ENCODE peak calls at places on chromosomes 11 and 22, in eight cellular contexts. O, F, K, Y, N, U, X and I are unnamed samples.

GRCh38 chr22:23384451-23384850 is 195.6 kb downstream of the IGLL1 start:
- DNase-seq in Y (no peak), K (no peak), N (no peak), U (no peak), O (no peak), X (no peak), F (no peak), I (no peak)

GRCh38 chr11:33631749-33632091 is 68.9 kb downstream of the C11orf91 start:
- DNase-seq in Y (no peak), X (no peak), K (no peak), U (no peak), O (no peak), F (no peak), N (no peak), I (no peak)

GRCh38 chr22:42907404-42908081 is 50.5 kb upstream of the ARFGAP3 start:
- DNase-seq in K (no peak), F (no peak), X (no peak), Y (no peak), O (no peak), N (no peak), U (no peak), I (no peak)

GRCh38 chr11:72953631-72954030 is 139.4 kb downstream of the ATG16L2 start:
- DNase-seq in X (no peak), O (no peak), U (no peak), Y (no peak), N (no peak), K (no peak), F (no peak), I (no peak)

GRCh38 chr22:37352481-37352880 is 70.2 kb downstream of the CYTH4 start:
- DNase-seq in U (no peak), Y (no peak), X (no peak), N (no peak), K (no peak), F (no peak), O (no peak), I (no peak)

GRCh38 chr22:42856179-42856864 is 751 bp downstream of the ARFGAP3 start:
- DNase-seq in O (no peak), F (peak; percentile 11), Y (peak; percentile 61), U (peak; percentile 71), K (peak; percentile 85), N (no peak), X (peak; percentile 44), I (peak; percentile 13)

GRCh38 chr22:42752230-42752746 is 31.6 kb upstream of the A4GALT start:
- DNase-seq in U (no peak), O (no peak), Y (no peak), N (no peak), F (no peak), K (no peak), X (no peak), I (no peak)

GRCh38 chr11:3849297-3849874 is 6.1 kb upstream of the STIM1 start:
- DNase-seq in F (no peak), K (no peak), O (no peak), N (no peak), Y (no peak), X (no peak), U (no peak), I (peak; percentile 49)

GRCh38 chr11:27699242-27699925 is 871 bp downstream of the BDNF start:
- DNase-seq in N (no peak), F (peak; percentile 72), Y (no peak), U (no peak), X (no peak), K (peak; percentile 54), O (peak; percentile 61), I (peak; percentile 37)

GRCh38 chr22:19807914-19808872 is 46.5 kb downstream of the GNB1L start:
- DNase-seq in X (no peak), Y (no peak), O (no peak), K (no peak), F (no peak), U (no peak), N (no peak), I (no peak)

GRCh38 chr11:123549901-123550619 is 104.4 kb downstream of the SCN3B start:
- DNase-seq in X (no peak), N (no peak), O (peak; percentile 55), Y (no peak), F (peak; percentile 64), U (no peak), K (no peak), I (no peak)

GRCh38 chr11:7689239-7689638 is 15.9 kb upstream of the CYB5R2 start:
- DNase-seq in K (no peak), F (no peak), O (no peak), X (no peak), N (no peak), Y (no peak), U (no peak), I (no peak)

GRCh38 chr22:20997536-20998257 is 4.2 kb downstream of the THAP7 start:
- DNase-seq in X (no peak), O (no peak), K (peak; percentile 63), U (no peak), N (no peak), F (no peak), Y (no peak), I (no peak)

GRCh38 chr11:19605500-19606371 is 106.9 kb upstream of the NAV2 start:
- DNase-seq in Y (no peak), X (no peak), N (no peak), O (peak; percentile 25), F (peak; percentile 51), K (no peak), U (no peak), I (no peak)

GRCh38 chr11:75244052-75244814 is 3.7 kb downstream of the TPBGL start:
- DNase-seq in O (no peak), F (no peak), U (no peak), N (no peak), X (no peak), Y (no peak), K (no peak), I (no peak)

GRCh38 chr22:34800265-34800664 is 265.7 kb upstream of the ISX start:
- DNase-seq in U (no peak), N (no peak), K (no peak), O (peak; percentile 53), F (peak; percentile 64), X (no peak), Y (no peak), I (no peak)

GRCh38 chr22:23431337-23432072 is 148.6 kb downstream of the IGLL1 start:
- DNase-seq in F (no peak), N (no peak), Y (no peak), U (no peak), K (no peak), X (no peak), O (no peak), I (no peak)

GRCh38 chr11:10481567-10482349 is 26.7 kb downstream of the AMPD3 start:
- DNase-seq in O (no peak), K (no peak), N (no peak), U (no peak), X (no peak), F (no peak), Y (no peak), I (no peak)

GRCh38 chr22:39092111-39092867 is 4.8 kb upstream of the APOBEC3H start:
- DNase-seq in O (no peak), F (no peak), X (no peak), Y (no peak), U (no peak), K (no peak), N (no peak), I (no peak)

GRCh38 chr22:39446239-39446721 is 10.5 kb upstream of the MGAT3 start:
- DNase-seq in U (no peak), K (no peak), X (no peak), Y (no peak), N (no peak), F (no peak), O (no peak), I (no peak)

GRCh38 chr11:14358729-14359439 is at the start of gene RRAS2:
- DNase-seq in N (peak; percentile 33), F (peak; percentile 77), K (peak; percentile 88), O (peak; percentile 53), X (no peak), Y (peak; percentile 67), U (peak; percentile 77), I (peak; percentile 80)

GRCh38 chr11:70341881-70342429 is 56.4 kb upstream of the CTTN start:
- DNase-seq in U (no peak), N (no peak), F (no peak), X (no peak), Y (no peak), K (no peak), O (no peak), I (no peak)
- TF ChIP-seq CTCF in U (no peak), N (no peak), F (no peak), X (no peak), Y (no peak), K (no peak), O (no peak), I (no peak)

GRCh38 chr11:55054723-55055122 is 207.2 kb upstream of the TRIM48 start:
- DNase-seq in X (no peak), O (no peak), U (no peak), K (no peak), F (no peak), N (no peak), Y (no peak), I (no peak)
- H3K27ac ChIP-seq in X (no peak overlapping the region), O (no peak overlapping the region), U (no peak overlapping the region), K (no peak overlapping the region), F (no peak overlapping the region), N (no peak overlapping the region), Y (no peak overlapping the region), I (no peak overlapping the region)

GRCh38 chr22:26671317-26672059 is 14.1 kb downstream of the MIAT start:
- DNase-seq in F (no peak), Y (no peak), O (no peak), X (no peak), N (no peak), K (peak; percentile 72), U (peak; percentile 37), I (peak; percentile 43)

GRCh38 chr22:26673485-26673884 is 16.1 kb downstream of the MIAT start:
- DNase-seq in F (peak; percentile 58), N (no peak), Y (no peak), X (no peak), U (no peak), K (no peak), O (peak; percentile 41), I (peak; percentile 35)

GRCh38 chr22:26674211-26675190 is 17.1 kb downstream of the MIAT start:
- DNase-seq in F (no peak), K (no peak), X (no peak), O (no peak), N (no peak), U (no peak), Y (no peak), I (no peak)

GRCh38 chr22:26672060-26672471 is 14.7 kb downstream of the MIAT start:
- DNase-seq in Y (no peak), F (no peak), O (no peak), N (no peak), X (no peak), K (no peak), U (no peak), I (no peak)

GRCh38 chr22:26672590-26673468 is 15.4 kb downstream of the MIAT start:
- DNase-seq in U (peak; percentile 88), F (peak; percentile 97), K (peak; percentile 94), X (peak; percentile 69), N (peak; percentile 89), Y (peak; percentile 93), O (peak; percentile 94), I (peak; percentile 79)
- TF ChIP-seq CTCF in U (peak; percentile 77), F (peak; percentile 67), K (peak; percentile 42), X (peak; percentile 37), N (peak; percentile 68), Y (peak; percentile 4), O (peak; percentile 38), I (peak; percentile 39)

DNA sequence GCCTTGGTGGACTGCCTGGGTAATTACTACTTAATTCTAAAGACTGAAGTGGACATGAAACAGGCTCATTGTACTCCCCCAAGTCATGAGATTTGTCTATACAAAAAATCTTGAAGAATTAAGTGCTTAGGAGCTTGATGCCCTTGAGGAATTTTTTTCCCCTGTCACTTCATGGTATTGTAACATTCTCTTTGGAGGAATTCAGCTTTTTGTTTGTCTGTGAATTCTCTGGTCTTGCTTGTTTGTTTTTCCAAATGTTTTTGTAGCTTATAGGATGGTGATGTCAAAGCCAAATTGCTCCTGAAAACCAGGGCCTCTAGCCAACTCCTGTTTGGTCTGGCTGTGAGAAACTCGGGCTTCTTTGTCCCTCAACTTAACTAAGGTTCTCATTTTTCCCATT is 66.8 kb downstream of the AMOTL1 start:
- DNase-seq in U (no peak), N (no peak), K (no peak), F (peak; percentile 16), O (no peak), X (no peak), Y (no peak), I (no peak)
- H3K27ac ChIP-seq in U (peak overlapping the region; percentile 4), N (no peak overlapping the region), K (peak overlapping the region; percentile 15), F (peak overlapping the region; percentile 7), O (peak overlapping the region; percentile 3), X (no peak overlapping the region), Y (no peak overlapping the region), I (no peak overlapping the region)